ENCODE peak calls at places on chromosome 22, in four cellular contexts. One of them, this sample, is unnamed.

GRCh38 chr22:18091478-18091877 is 13.7 kb downstream of the PEX26 start:
- DNase-seq in K562: no peak
- DNase-seq in GM12878: no peak
- DNase-seq in HepG2: no peak
- DNase-seq in this sample: no peak

GRCh38 chr22:35617137-35617755 is at the start of gene MB:
- DNase-seq in HepG2: no peak
- DNase-seq in GM12878: no peak
- DNase-seq in K562: no peak
- DNase-seq in this sample: no peak

GRCh38 chr22:37510046-37510445 is 9.2 kb downstream of the CARD10 start:
- DNase-seq in GM12878: no peak
- DNase-seq in K562: no peak
- DNase-seq in HepG2: no peak
- DNase-seq in this sample: no peak

GRCh38 chr22:21947040-21948014 is 5.3 kb downstream of the PPM1F start:
- DNase-seq in HepG2: peak
- DNase-seq in K562: peak
- DNase-seq in GM12878: no peak
- DNase-seq in this sample: peak

GRCh38 chr22:25048659-25049657 is 96.4 kb downstream of the KIAA1671 start:
- DNase-seq in K562: peak
- DNase-seq in HepG2: peak
- DNase-seq in GM12878: no peak
- DNase-seq in this sample: peak

GRCh38 chr22:17922925-17923898 is 101.1 kb downstream of the MICAL3 start:
- DNase-seq in GM12878: no peak
- DNase-seq in K562: no peak
- DNase-seq in HepG2: no peak
- DNase-seq in this sample: no peak

GRCh38 chr22:33986954-33987353 is 66.7 kb upstream of the LARGE1 start:
- DNase-seq in GM12878: no peak
- DNase-seq in HepG2: no peak
- DNase-seq in K562: no peak
- DNase-seq in this sample: no peak

GRCh38 chr22:27462190-27462589 is 339.4 kb downstream of the MN1 start:
- DNase-seq in GM12878: no peak
- DNase-seq in HepG2: peak
- DNase-seq in K562: no peak
- DNase-seq in this sample: no peak

GRCh38 chr22:21942407-21942895 is 10.2 kb downstream of the PPM1F start:
- DNase-seq in K562: no peak
- DNase-seq in HepG2: no peak
- DNase-seq in GM12878: no peak
- DNase-seq in this sample: no peak

GRCh38 chr22:38176170-38176741 is 5.4 kb downstream of the PLA2G6 start:
- DNase-seq in HepG2: no peak
- DNase-seq in GM12878: peak
- DNase-seq in K562: no peak
- DNase-seq in this sample: no peak

GRCh38 chr22:47561766-47562165 is 799.3 kb downstream of the TBC1D22A start:
- DNase-seq in HepG2: no peak
- DNase-seq in GM12878: no peak
- DNase-seq in K562: no peak
- DNase-seq in this sample: no peak

GRCh38 chr22:47854680-47855079 is 1092.2 kb downstream of the TBC1D22A start:
- DNase-seq in HepG2: no peak
- DNase-seq in K562: no peak
- DNase-seq in GM12878: no peak
- DNase-seq in this sample: no peak

GRCh38 chr22:17792289-17792688 is 18.0 kb upstream of the BID start:
- DNase-seq in HepG2: no peak
- DNase-seq in GM12878: no peak
- DNase-seq in K562: peak
- DNase-seq in this sample: no peak

GRCh38 chr22:33829549-33830280 is 90.6 kb downstream of the LARGE1 start:
- DNase-seq in K562: no peak
- DNase-seq in HepG2: no peak
- DNase-seq in GM12878: no peak
- DNase-seq in this sample: no peak

DNA sequence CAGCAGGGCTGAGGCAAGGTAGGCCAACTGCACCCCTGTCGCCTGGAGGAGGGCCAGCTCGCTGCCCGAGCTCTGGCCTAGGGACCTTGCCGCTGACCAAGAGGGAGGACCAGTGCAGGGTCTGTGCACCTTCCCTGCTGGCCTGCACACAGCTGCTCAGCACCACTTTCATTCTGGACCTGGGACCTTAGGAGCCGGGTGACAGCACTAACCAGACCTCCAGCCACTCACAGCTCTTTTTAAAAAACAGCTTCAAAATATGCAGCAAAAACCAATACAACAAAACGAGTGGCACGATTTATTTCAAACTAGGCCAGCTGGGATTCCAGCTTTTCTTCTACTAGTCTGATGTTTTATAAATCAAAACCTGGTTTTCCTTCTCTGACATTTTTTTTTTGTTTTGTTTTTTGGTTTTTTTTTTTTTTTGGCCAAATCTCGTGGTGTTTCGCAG is 18.0 kb downstream of the RSPH14 start:
- DNase-seq in K562: peak
- DNase-seq in GM12878: no peak
- DNase-seq in HepG2: no peak
- DNase-seq in this sample: no peak
- TF ChIP-seq SP1 in K562: no peak
- TF ChIP-seq SP1 in GM12878: no peak
- TF ChIP-seq SP1 in HepG2: no peak
- TF ChIP-seq SP1 in this sample: no peak

GRCh38 chr22:49015459-49015858 is 812.2 kb downstream of the BRD1 start:
- DNase-seq in K562: no peak
- DNase-seq in GM12878: no peak
- DNase-seq in HepG2: no peak
- DNase-seq in this sample: no peak

GRCh38 chr22:49016909-49017768 is 810.5 kb downstream of the BRD1 start:
- DNase-seq in K562: no peak
- DNase-seq in HepG2: no peak
- DNase-seq in GM12878: no peak
- DNase-seq in this sample: no peak

GRCh38 chr22:49017769-49018330 is 809.8 kb downstream of the BRD1 start:
- DNase-seq in HepG2: no peak
- DNase-seq in GM12878: no peak
- DNase-seq in K562: no peak
- DNase-seq in this sample: no peak

GRCh38 chr22:49014227-49015201 is 813.2 kb downstream of the BRD1 start:
- DNase-seq in HepG2: no peak
- DNase-seq in K562: no peak
- DNase-seq in GM12878: no peak
- DNase-seq in this sample: no peak

DNA sequence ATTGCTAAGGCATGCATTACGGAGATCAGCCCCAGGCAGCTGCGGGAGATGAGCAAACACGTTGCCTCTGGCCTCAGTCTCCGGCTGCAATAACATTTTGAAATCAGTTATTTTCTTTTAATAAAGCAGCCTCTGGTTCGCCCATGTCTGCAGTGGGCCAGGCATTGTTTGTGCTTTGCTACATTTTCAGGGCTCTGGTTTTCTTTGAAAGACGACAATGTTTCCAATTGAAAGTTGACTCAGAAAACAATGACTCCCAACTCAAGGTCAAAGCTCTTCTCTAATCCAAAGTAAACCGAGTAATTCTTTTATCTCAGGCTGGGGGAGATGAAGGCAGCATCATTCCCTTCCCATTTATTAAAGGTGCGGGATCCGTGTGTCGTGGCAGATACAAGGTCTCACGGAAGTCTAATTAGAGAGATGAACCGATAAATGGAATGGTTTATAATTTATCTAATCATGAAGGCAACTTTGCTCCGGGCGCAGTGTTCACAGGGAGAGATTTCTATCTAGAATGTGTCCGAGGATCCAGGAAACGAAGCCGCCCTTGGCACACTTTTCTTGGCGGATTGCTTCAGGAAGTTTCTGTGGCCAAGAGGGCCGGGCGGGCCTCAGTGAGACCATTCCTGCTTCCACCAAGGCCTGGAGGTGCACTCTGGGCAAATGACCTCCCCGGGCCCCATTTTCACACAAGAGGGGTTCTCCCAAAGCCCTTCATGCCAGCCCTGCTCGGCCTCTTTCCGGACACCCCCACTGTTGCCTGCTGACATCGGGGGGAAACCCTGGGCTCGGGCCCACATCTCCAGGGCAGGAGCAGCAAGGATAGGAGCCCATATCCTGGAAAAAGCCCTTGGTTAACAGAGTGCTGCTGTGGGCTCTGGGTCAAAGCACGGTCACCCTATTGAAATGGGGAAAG is 811.4 kb downstream of the BRD1 start:
- DNase-seq in GM12878: no peak
- DNase-seq in K562: no peak
- DNase-seq in HepG2: peak
- DNase-seq in this sample: no peak
- TF ChIP-seq FOXM1 in GM12878: no peak
- TF ChIP-seq FOXM1 in K562: no peak
- TF ChIP-seq FOXM1 in HepG2: no peak
- TF ChIP-seq FOXM1 in this sample: no peak

GRCh38 chr22:32662587-32662915 is 139.0 kb upstream of the TIMP3 start:
- DNase-seq in HepG2: no peak
- DNase-seq in GM12878: no peak
- DNase-seq in K562: no peak
- DNase-seq in this sample: no peak

GRCh38 chr22:32665676-32666075 is 135.8 kb upstream of the TIMP3 start:
- DNase-seq in HepG2: no peak
- DNase-seq in K562: no peak
- DNase-seq in GM12878: no peak
- DNase-seq in this sample: no peak

GRCh38 chr22:32661737-32662586 is 139.5 kb upstream of the TIMP3 start:
- DNase-seq in HepG2: no peak
- DNase-seq in GM12878: no peak
- DNase-seq in K562: no peak
- DNase-seq in this sample: no peak

DNA sequence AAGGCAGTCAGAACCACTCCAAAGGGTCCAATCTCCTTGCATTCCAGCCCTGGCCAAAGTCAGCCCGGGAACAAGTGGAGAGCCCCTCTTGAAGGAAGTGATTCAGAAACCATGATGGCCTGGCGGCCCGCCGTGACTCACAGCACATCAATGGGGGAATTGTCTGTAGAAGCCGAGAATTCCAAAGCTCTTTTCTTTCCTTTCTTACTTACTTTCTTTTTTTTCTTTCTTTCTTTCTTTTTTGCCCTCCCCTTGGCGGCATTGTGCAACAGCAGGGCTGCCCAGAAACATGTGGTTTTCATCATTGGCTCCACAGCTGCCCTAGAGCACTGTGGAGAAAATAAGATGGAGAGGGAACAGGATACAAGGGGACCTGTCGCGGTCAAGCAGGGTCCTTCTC is 140.2 kb upstream of the TIMP3 start:
- DNase-seq in HepG2: no peak
- DNase-seq in K562: no peak
- DNase-seq in GM12878: no peak
- DNase-seq in this sample: no peak
- TF ChIP-seq BHLHE40 in HepG2: no peak
- TF ChIP-seq BHLHE40 in K562: no peak
- TF ChIP-seq BHLHE40 in GM12878: no peak
- TF ChIP-seq BHLHE40 in this sample: no peak

DNA sequence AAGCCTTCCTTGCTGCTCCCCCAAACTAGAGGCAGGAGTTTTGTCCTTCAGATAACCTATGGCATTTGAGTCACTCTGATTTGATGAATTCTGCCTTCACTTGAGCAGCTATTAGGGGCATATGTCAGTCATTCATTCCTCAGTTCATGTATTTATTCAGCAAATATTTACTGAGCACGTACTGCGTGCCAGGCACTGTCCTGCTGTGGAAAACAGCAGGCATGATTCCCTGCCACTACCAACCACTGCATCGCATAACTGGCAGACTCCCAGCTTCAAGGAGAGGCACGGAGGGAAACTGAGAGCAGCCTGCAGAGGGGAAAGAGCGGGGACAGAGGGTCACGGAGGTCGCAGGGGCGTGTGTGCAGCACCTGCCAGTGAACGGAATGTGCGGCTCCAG is 12.4 kb downstream of the PPARA start:
- DNase-seq in K562: no peak
- DNase-seq in GM12878: no peak
- DNase-seq in HepG2: no peak
- DNase-seq in this sample: no peak
- TF ChIP-seq SP1 in K562: no peak
- TF ChIP-seq SP1 in GM12878: no peak
- TF ChIP-seq SP1 in HepG2: no peak
- TF ChIP-seq SP1 in this sample: no peak

GRCh38 chr22:32655068-32655467 is 146.4 kb upstream of the TIMP3 start:
- DNase-seq in HepG2: no peak
- DNase-seq in GM12878: no peak
- DNase-seq in K562: no peak
- DNase-seq in this sample: no peak

GRCh38 chr22:32660292-32660691 is 141.2 kb upstream of the TIMP3 start:
- DNase-seq in GM12878: no peak
- DNase-seq in K562: peak
- DNase-seq in HepG2: peak
- DNase-seq in this sample: peak
- TF ChIP-seq FOXM1 in GM12878: no peak
- TF ChIP-seq FOXM1 in K562: no peak
- TF ChIP-seq FOXM1 in HepG2: no peak
- TF ChIP-seq FOXM1 in this sample: no peak

DNA sequence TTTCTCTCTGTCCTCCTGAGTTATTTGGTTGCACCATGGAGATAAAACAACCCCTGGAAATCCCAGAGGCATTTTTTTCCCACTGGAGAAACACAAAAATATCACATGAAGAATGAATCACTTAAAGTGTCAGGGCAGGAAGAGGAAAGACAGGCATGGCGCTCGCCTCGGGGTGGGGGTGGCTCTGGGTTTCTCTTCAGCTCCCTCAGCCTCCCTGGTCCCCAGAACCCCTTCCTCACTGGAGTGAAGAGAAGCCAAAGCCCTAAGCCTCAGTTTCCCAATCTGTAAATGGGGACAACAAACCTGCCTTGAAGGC is 938 bp downstream of the SHISAL1 start:
- DNase-seq in GM12878: no peak
- DNase-seq in K562: no peak
- DNase-seq in HepG2: no peak
- DNase-seq in this sample: no peak
- TF ChIP-seq BHLHE40 in GM12878: no peak
- TF ChIP-seq BHLHE40 in K562: no peak
- TF ChIP-seq BHLHE40 in HepG2: no peak
- TF ChIP-seq BHLHE40 in this sample: no peak

GRCh38 chr22:42350373-42350772 is 79.9 kb upstream of the TCF20 start:
- DNase-seq in HepG2: no peak
- DNase-seq in K562: no peak
- DNase-seq in GM12878: no peak
- DNase-seq in this sample: no peak

GRCh38 chr22:42346722-42347121 is 76.3 kb upstream of the TCF20 start:
- DNase-seq in HepG2: no peak
- DNase-seq in GM12878: no peak
- DNase-seq in K562: no peak
- DNase-seq in this sample: no peak

GRCh38 chr22:42344391-42344861 is 74.0 kb upstream of the TCF20 start:
- DNase-seq in K562: no peak
- DNase-seq in GM12878: no peak
- DNase-seq in HepG2: no peak
- DNase-seq in this sample: no peak

GRCh38 chr22:42345458-42345857 is 75.0 kb upstream of the TCF20 start:
- DNase-seq in K562: no peak
- DNase-seq in HepG2: no peak
- DNase-seq in GM12878: no peak
- DNase-seq in this sample: no peak

GRCh38 chr22:42347281-42347824 is 76.9 kb upstream of the TCF20 start:
- DNase-seq in K562: no peak
- DNase-seq in HepG2: no peak
- DNase-seq in GM12878: no peak
- DNase-seq in this sample: no peak
- TF ChIP-seq SP1 in K562: no peak
- TF ChIP-seq SP1 in HepG2: no peak
- TF ChIP-seq SP1 in GM12878: no peak
- TF ChIP-seq SP1 in this sample: no peak